ENCODE peak calls at places on chromosomes 16 and 17, in nine cellular contexts. One of them, this sample, is unnamed.

GRCh38 chr16:14353340-14353739 is 276.7 kb downstream of the PARN start:
- DNase-seq in GM12878: no peak
- DNase-seq in transverse colon: no peak
- DNase-seq in suprapubic skin: no peak
- DNase-seq in H1: no peak
- DNase-seq in tibial nerve: no peak
- DNase-seq in A549: no peak
- DNase-seq in sigmoid colon: no peak
- DNase-seq in stomach: no peak
- DNase-seq in this sample: no peak

GRCh38 chr17:49015924-49016774 is 19.0 kb downstream of the IGF2BP1 start:
- DNase-seq in H1: peak
- DNase-seq in GM12878: no peak
- DNase-seq in sigmoid colon: no peak
- DNase-seq in stomach: no peak
- DNase-seq in suprapubic skin: no peak
- DNase-seq in tibial nerve: no peak
- DNase-seq in transverse colon: no peak
- DNase-seq in A549: peak
- DNase-seq in this sample: no peak

GRCh38 chr16:22977294-22977697 is 163.3 kb downstream of the HS3ST2 start:
- DNase-seq in tibial nerve: no peak
- DNase-seq in H1: peak
- DNase-seq in suprapubic skin: no peak
- DNase-seq in transverse colon: no peak
- DNase-seq in A549: peak
- DNase-seq in GM12878: no peak
- DNase-seq in sigmoid colon: no peak
- DNase-seq in stomach: no peak
- DNase-seq in this sample: no peak

GRCh38 chr17:56834380-56835258 is 668 bp downstream of the DGKE start:
- DNase-seq in transverse colon: peak
- DNase-seq in tibial nerve: no peak
- DNase-seq in stomach: peak
- DNase-seq in suprapubic skin: peak
- DNase-seq in sigmoid colon: peak
- DNase-seq in H1: peak
- DNase-seq in A549: peak
- DNase-seq in GM12878: peak
- DNase-seq in this sample: peak

GRCh38 chr16:57600048-57600835 is 28.2 kb upstream of the ADGRG1 start:
- DNase-seq in tibial nerve: no peak
- DNase-seq in stomach: peak
- DNase-seq in GM12878: no peak
- DNase-seq in transverse colon: peak
- DNase-seq in suprapubic skin: no peak
- DNase-seq in H1: peak
- DNase-seq in sigmoid colon: peak
- DNase-seq in A549: peak
- DNase-seq in this sample: no peak

GRCh38 chr16:54370653-54371052 is 84.1 kb upstream of the IRX3 start:
- DNase-seq in H1: no peak
- DNase-seq in A549: no peak
- DNase-seq in GM12878: no peak
- DNase-seq in tibial nerve: no peak
- DNase-seq in stomach: no peak
- DNase-seq in sigmoid colon: no peak
- DNase-seq in transverse colon: no peak
- DNase-seq in suprapubic skin: no peak
- DNase-seq in this sample: no peak

GRCh38 chr16:79805621-79806020 is 205.1 kb upstream of the MAF start:
- DNase-seq in A549: no peak
- DNase-seq in H1: no peak
- DNase-seq in stomach: no peak
- DNase-seq in transverse colon: no peak
- DNase-seq in sigmoid colon: no peak
- DNase-seq in tibial nerve: no peak
- DNase-seq in suprapubic skin: no peak
- DNase-seq in GM12878: no peak
- DNase-seq in this sample: no peak

GRCh38 chr17:35514561-35514960 is 22.9 kb downstream of the SLFN12L start:
- DNase-seq in suprapubic skin: no peak
- DNase-seq in H1: no peak
- DNase-seq in GM12878: no peak
- DNase-seq in sigmoid colon: no peak
- DNase-seq in stomach: no peak
- DNase-seq in A549: peak
- DNase-seq in transverse colon: no peak
- DNase-seq in tibial nerve: no peak
- DNase-seq in this sample: no peak

GRCh38 chr16:86834451-86835035 is 256.2 kb downstream of the FOXL1 start:
- DNase-seq in tibial nerve: no peak
- DNase-seq in H1: peak
- DNase-seq in transverse colon: no peak
- DNase-seq in sigmoid colon: peak
- DNase-seq in A549: peak
- DNase-seq in suprapubic skin: no peak
- DNase-seq in stomach: no peak
- DNase-seq in GM12878: no peak
- DNase-seq in this sample: no peak

GRCh38 chr17:67836205-67836987 is 11.1 kb downstream of the BPTF start:
- DNase-seq in tibial nerve: no peak
- DNase-seq in transverse colon: no peak
- DNase-seq in suprapubic skin: no peak
- DNase-seq in sigmoid colon: no peak
- DNase-seq in A549: no peak
- DNase-seq in stomach: no peak
- DNase-seq in H1: no peak
- DNase-seq in GM12878: no peak
- DNase-seq in this sample: no peak

GRCh38 chr16:67883872-67884261 is 818 bp upstream of the NRN1L start:
- DNase-seq in H1: peak
- DNase-seq in tibial nerve: peak
- DNase-seq in GM12878: no peak
- DNase-seq in sigmoid colon: peak
- DNase-seq in transverse colon: peak
- DNase-seq in A549: peak
- DNase-seq in stomach: peak
- DNase-seq in suprapubic skin: peak
- DNase-seq in this sample: peak

GRCh38 chr16:17448640-17449638 is 21.8 kb downstream of the XYLT1 start:
- DNase-seq in A549: no peak
- DNase-seq in suprapubic skin: no peak
- DNase-seq in transverse colon: peak
- DNase-seq in stomach: no peak
- DNase-seq in tibial nerve: no peak
- DNase-seq in sigmoid colon: no peak
- DNase-seq in GM12878: no peak
- DNase-seq in H1: no peak
- DNase-seq in this sample: no peak

GRCh38 chr17:81510798-81511549 is 1.6 kb downstream of the ACTG1 start:
- DNase-seq in H1: no peak
- DNase-seq in A549: peak
- DNase-seq in transverse colon: no peak
- DNase-seq in GM12878: no peak
- DNase-seq in stomach: no peak
- DNase-seq in tibial nerve: no peak
- DNase-seq in suprapubic skin: no peak
- DNase-seq in sigmoid colon: no peak
- DNase-seq in this sample: no peak

GRCh38 chr17:81509687-81510523 is 2.7 kb downstream of the ACTG1 start:
- DNase-seq in tibial nerve: no peak
- DNase-seq in sigmoid colon: no peak
- DNase-seq in suprapubic skin: no peak
- DNase-seq in GM12878: no peak
- DNase-seq in H1: no peak
- DNase-seq in transverse colon: no peak
- DNase-seq in A549: peak
- DNase-seq in stomach: no peak
- DNase-seq in this sample: no peak

GRCh38 chr17:81510524-81510797 is 2.1 kb downstream of the ACTG1 start:
- DNase-seq in tibial nerve: no peak
- DNase-seq in A549: no peak
- DNase-seq in transverse colon: no peak
- DNase-seq in H1: no peak
- DNase-seq in suprapubic skin: no peak
- DNase-seq in GM12878: no peak
- DNase-seq in stomach: no peak
- DNase-seq in sigmoid colon: no peak
- DNase-seq in this sample: no peak

GRCh38 chr17:81508639-81509047 is 4.0 kb downstream of the ACTG1 start:
- DNase-seq in tibial nerve: no peak
- DNase-seq in A549: peak
- DNase-seq in sigmoid colon: peak
- DNase-seq in GM12878: no peak
- DNase-seq in H1: no peak
- DNase-seq in suprapubic skin: no peak
- DNase-seq in transverse colon: no peak
- DNase-seq in stomach: no peak
- DNase-seq in this sample: no peak

DNA sequence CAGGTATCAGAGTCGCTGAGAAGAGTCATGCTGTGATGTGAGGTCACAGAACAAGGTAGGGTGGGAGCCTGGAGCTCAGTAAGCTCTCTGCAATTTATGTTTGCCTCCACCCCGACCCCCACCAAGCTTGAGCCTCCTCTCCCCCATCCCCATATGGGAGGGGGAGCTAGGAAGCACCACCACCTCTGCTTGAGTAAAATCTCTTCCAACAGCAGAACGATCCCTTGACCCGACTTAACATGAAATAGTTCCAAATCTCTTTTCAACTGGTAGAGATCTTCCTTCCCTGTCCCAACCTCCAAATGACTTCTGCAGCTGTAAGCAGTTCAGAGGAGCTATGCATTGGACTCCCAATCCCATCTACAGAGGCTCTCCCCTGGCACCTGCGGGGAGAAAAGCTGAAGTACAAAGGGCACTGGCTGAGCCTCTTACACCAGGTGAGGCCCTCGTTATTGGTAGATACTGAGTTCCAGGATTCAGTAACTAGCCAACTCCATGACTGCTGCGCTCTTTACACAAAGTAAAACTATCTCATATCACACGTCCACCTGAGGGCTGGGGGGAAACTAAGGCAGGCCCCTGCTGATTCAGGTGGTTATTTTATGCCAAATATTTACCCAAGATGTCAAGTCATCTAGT is 3.4 kb downstream of the ACTG1 start:
- DNase-seq in transverse colon: peak
- DNase-seq in H1: no peak
- DNase-seq in A549: peak
- DNase-seq in stomach: no peak
- DNase-seq in GM12878: no peak
- DNase-seq in sigmoid colon: no peak
- DNase-seq in suprapubic skin: no peak
- DNase-seq in tibial nerve: no peak
- DNase-seq in this sample: no peak
- TF ChIP-seq POLR2A in transverse colon: peak
- TF ChIP-seq POLR2A in H1: peak
- TF ChIP-seq POLR2A in A549: peak
- TF ChIP-seq POLR2A in stomach: no peak
- TF ChIP-seq POLR2A in GM12878: peak
- TF ChIP-seq POLR2A in sigmoid colon: no peak
- TF ChIP-seq POLR2A in suprapubic skin: no peak
- TF ChIP-seq POLR2A in tibial nerve: no peak
- TF ChIP-seq POLR2A in this sample: no peak

GRCh38 chr17:77325826-77326581 is 185.2 kb downstream of the SEC14L1 start:
- DNase-seq in suprapubic skin: peak
- DNase-seq in tibial nerve: peak
- DNase-seq in H1: no peak
- DNase-seq in GM12878: no peak
- DNase-seq in A549: no peak
- DNase-seq in stomach: peak
- DNase-seq in sigmoid colon: peak
- DNase-seq in transverse colon: peak
- DNase-seq in this sample: peak
- TF ChIP-seq EP300 in suprapubic skin: no peak
- TF ChIP-seq EP300 in tibial nerve: no peak
- TF ChIP-seq EP300 in H1: no peak
- TF ChIP-seq EP300 in GM12878: no peak
- TF ChIP-seq EP300 in A549: no peak
- TF ChIP-seq EP300 in stomach: no peak
- TF ChIP-seq EP300 in sigmoid colon: no peak
- TF ChIP-seq EP300 in transverse colon: no peak
- TF ChIP-seq EP300 in this sample: no peak

DNA sequence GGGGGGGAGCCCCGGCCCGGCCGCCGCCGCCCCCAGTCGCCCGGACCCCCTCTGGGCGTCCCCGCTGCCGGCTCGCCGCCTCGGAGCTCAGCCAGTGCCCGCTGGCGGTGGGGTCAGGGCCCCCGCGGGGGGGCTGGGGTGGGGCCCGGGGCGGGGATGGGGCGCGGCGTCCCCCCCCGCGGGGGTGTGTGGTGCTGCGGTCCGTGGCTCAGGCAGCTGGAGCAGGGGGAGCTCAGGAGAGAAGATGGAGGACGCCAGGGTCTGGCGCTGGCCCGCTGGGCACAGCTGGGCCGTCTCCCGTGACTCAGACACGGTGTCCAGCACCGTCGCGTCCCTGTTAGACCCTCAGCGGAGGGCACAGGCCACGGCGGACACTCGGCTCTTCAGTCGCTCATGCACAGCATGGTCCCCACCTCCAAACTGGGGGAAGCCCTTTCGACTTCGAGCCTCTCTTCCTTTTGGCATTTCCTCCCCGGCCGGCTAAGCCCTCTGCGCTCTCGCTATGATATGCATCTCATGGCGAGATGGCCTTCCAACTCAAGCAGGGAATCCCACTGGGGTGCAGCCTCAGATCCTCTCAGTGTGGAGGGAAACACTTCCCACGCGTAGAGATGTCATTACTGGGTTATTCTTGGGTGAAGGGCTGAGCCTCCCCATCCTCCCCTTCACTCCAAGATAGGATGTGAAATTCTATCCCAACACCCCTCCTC is 402 bp upstream of the VEZF1 start:
- DNase-seq in GM12878: no peak
- DNase-seq in sigmoid colon: peak
- DNase-seq in stomach: peak
- DNase-seq in H1: peak
- DNase-seq in transverse colon: peak
- DNase-seq in suprapubic skin: peak
- DNase-seq in A549: peak
- DNase-seq in tibial nerve: peak
- DNase-seq in this sample: peak
- TF ChIP-seq POLR2A in GM12878: peak
- TF ChIP-seq POLR2A in sigmoid colon: peak
- TF ChIP-seq POLR2A in stomach: no peak
- TF ChIP-seq POLR2A in H1: peak
- TF ChIP-seq POLR2A in transverse colon: peak
- TF ChIP-seq POLR2A in suprapubic skin: no peak
- TF ChIP-seq POLR2A in A549: no peak
- TF ChIP-seq POLR2A in tibial nerve: no peak
- TF ChIP-seq POLR2A in this sample: no peak

DNA sequence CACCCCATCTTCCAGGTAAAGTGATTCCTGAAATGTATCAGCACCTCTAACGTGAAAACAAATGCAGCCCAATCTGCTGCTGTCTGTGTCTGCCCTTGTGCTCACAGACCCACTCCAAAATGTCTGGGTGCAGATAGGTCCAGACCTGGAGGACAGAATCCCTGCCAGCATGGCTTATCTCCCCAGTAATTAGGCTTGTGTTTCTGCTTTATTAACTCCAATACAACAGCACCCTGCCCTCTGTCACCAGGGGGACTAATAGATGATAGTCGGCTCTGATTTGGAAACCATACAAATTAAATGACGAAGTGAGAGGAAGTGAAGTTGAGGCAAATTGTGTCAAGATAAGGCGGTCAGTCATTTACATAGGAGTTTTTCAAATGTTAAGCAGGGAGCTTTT is 608.3 kb upstream of the SALL1 start:
- DNase-seq in H1: no peak
- DNase-seq in GM12878: no peak
- DNase-seq in tibial nerve: no peak
- DNase-seq in suprapubic skin: no peak
- DNase-seq in transverse colon: no peak
- DNase-seq in sigmoid colon: no peak
- DNase-seq in stomach: no peak
- DNase-seq in A549: no peak
- DNase-seq in this sample: no peak
- TF ChIP-seq EP300 in H1: no peak
- TF ChIP-seq EP300 in GM12878: no peak
- TF ChIP-seq EP300 in tibial nerve: no peak
- TF ChIP-seq EP300 in suprapubic skin: no peak
- TF ChIP-seq EP300 in transverse colon: no peak
- TF ChIP-seq EP300 in sigmoid colon: no peak
- TF ChIP-seq EP300 in stomach: no peak
- TF ChIP-seq EP300 in A549: no peak
- TF ChIP-seq EP300 in this sample: no peak

This sample was measured in ovary.